ENCODE peak calls at places on chromosomes 7 and 10, in seven cellular contexts. R is astrocyte; G is psoas muscle; U is GM13977; J is CD4-positive, alpha-beta T cell; N is upper lobe of right lung; Q is B cell. S is an unnamed sample.

GRCh38 chr10:110850990-110851389 is 20.7 kb upstream of the PDCD4 start:
- DNase-seq in R (no peak), G (no peak), J (no peak), N (no peak), U (no peak), Q (no peak), S (no peak)

GRCh38 chr7:159075563-159076238 is 69.0 kb downstream of the VIPR2 start:
- DNase-seq in N (peak; percentile 48), U (no peak), J (no peak), G (no peak), Q (no peak), R (no peak), S (no peak)

GRCh38 chr7:23472046-23472445 is 1.8 kb upstream of the IGF2BP3 start:
- DNase-seq in Q (no peak), J (no peak), G (no peak), R (no peak), U (no peak), N (no peak), S (no peak)

GRCh38 chr7:134024729-134025128 is 102.4 kb upstream of the LRGUK start:
- DNase-seq in U (no peak), J (no peak), N (no peak), R (peak; percentile 37), G (no peak), Q (no peak), S (no peak)

GRCh38 chr10:131852161-131852822 is 48.5 kb upstream of the PPP2R2D start:
- DNase-seq in Q (no peak), G (peak; percentile 33), N (peak; percentile 43), U (no peak), J (no peak), R (no peak), S (no peak)

GRCh38 chr7:64463636-64464375 is 99.1 kb downstream of the ZNF680 start:
- DNase-seq in U (no peak), Q (peak; percentile 62), G (peak; percentile 70), J (no peak), N (no peak), R (peak; percentile 56), S (no peak)

GRCh38 chr7:1667566-1668485 is 2.3 kb upstream of the ELFN1 start:
- DNase-seq in U (no peak), R (no peak), G (peak; percentile 43), N (peak; percentile 57), Q (no peak), J (no peak), S (no peak)

GRCh38 chr10:75493464-75493863 is 62.0 kb downstream of the LRMDA start:
- DNase-seq in U (no peak), G (no peak), J (no peak), R (no peak), Q (no peak), N (no peak), S (no peak)

GRCh38 chr7:98250789-98251188 is 1.2 kb downstream of the TECPR1 start:
- DNase-seq in R (no peak), G (no peak), Q (no peak), J (peak; percentile 33), N (no peak), U (peak; percentile 78), S (peak; percentile 79)

GRCh38 chr10:76583711-76584161 is 1053.9 kb downstream of the KCNMA1 start:
- DNase-seq in U (no peak), Q (no peak), N (no peak), J (no peak), R (peak; percentile 91), G (no peak), S (no peak)

GRCh38 chr10:23981520-23982309 is 227.2 kb upstream of the KIAA1217 start:
- DNase-seq in U (no peak), Q (no peak), N (no peak), G (no peak), R (no peak), J (no peak), S (no peak)

GRCh38 chr10:116163308-116163707 is 109.7 kb downstream of the GFRA1 start:
- DNase-seq in N (no peak), J (no peak), Q (no peak), R (no peak), U (no peak), G (no peak), S (no peak)

GRCh38 chr7:148515728-148516715 is 74.5 kb upstream of the C7orf33 start:
- DNase-seq in Q (no peak), G (no peak), U (no peak), R (peak; percentile 8), N (no peak), J (no peak), S (no peak)

GRCh38 chr10:110317866-110318850 is 13.4 kb upstream of the SMNDC1 start:
- DNase-seq in G (no peak), N (no peak), U (no peak), Q (no peak), R (no peak), J (no peak), S (no peak)

GRCh38 chr7:76425156-76425555 is 406 bp downstream of the ZP3 start:
- DNase-seq in R (no peak), N (no peak), G (no peak), Q (no peak), U (no peak), J (no peak), S (no peak)

GRCh38 chr7:135209225-135209834 is 2.0 kb downstream of the WDR91 start:
- DNase-seq in Q (no peak), G (no peak), U (no peak), R (no peak), J (no peak), N (no peak), S (no peak)

GRCh38 chr10:9238041-9238440 is 1183.6 kb downstream of the GATA3 start:
- DNase-seq in U (no peak), J (no peak), G (no peak), R (no peak), Q (no peak), N (no peak), S (no peak)

GRCh38 chr10:51421853-51422252 is 277.5 kb downstream of the CSTF2T start:
- DNase-seq in J (no peak), U (no peak), R (no peak), Q (no peak), G (no peak), N (no peak), S (no peak)

GRCh38 chr10:102175415-102175814 is 23.2 kb downstream of the NOLC1 start:
- DNase-seq in N (no peak), J (no peak), R (peak; percentile 62), G (no peak), U (no peak), Q (no peak), S (no peak)

GRCh38 chr10:77458986-77459590 is 178.5 kb downstream of the KCNMA1 start:
- DNase-seq in N (no peak), G (no peak), U (no peak), J (no peak), Q (no peak), R (no peak), S (no peak)

GRCh38 chr10:102419561-102420442 is 834 bp upstream of the FBXL15 start:
- DNase-seq in J (peak; percentile 69), N (no peak), G (peak; percentile 79), R (no peak), U (peak; percentile 89), Q (peak; percentile 64), S (peak; percentile 85)

DNA sequence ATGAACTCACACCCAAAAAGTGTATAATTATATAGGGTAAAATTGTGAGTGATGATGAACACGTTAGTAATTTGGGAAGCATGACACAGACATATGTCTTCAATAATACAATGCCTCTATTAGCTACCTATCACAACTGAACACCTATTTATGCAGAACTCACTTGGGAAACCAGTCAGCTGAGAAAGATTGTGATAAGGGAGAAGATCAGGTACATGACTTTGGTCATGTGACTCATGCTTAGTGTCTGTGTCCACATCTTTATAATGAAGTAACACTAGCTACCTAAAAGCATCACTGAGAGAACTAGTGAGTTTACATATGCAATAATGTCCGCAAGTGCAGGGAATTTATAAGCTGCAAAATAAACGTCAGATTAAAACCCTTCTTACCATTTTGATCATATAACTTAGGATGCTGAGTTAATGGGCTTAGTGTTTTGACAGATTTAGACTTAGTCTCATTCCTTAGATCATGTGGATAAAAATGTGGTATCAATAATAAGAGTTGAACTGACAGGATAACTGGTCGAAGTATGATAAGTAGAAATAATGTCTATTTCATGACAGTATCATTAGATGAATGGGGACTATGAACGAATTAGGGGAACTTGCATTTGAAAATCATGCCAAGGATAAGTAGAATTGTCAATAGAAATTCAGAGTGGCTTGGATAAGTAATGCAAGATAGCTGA is 11.6 kb downstream of the VWDE start:
- DNase-seq in U (no peak), Q (no peak), R (no peak), J (no peak), G (no peak), N (no peak), S (no peak)
- TF ChIP-seq CTCF in U (no peak), Q (no peak), R (no peak), J (no peak), G (no peak), N (no peak), S (no peak)

GRCh38 chr7:25893436-25893835 is 258.6 kb upstream of the NFE2L3 start:
- DNase-seq in Q (no peak), G (no peak), R (no peak), J (no peak), U (no peak), N (no peak), S (no peak)
- TF ChIP-seq CTCF in Q (no peak), G (no peak), R (no peak), J (no peak), U (no peak), N (no peak), S (no peak)

DNA sequence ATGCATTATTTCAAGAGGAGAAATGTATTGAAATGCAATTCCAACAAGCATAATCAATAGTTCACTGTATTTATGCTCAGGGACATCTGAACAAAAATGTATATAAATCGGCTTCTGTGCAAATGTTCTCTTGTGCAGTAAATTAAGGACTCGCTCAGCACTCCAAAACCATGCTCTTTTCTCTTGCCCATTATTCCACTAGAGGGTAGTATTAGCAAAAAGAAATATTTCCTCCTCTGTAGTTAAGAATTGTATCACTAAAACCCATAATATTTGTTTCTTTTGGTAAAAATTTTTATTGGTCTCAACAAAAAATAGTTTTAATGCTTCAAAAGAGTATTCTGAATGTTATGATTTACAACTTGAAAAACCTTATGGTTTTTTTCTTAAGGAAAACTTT is 803.1 kb downstream of the PCDH15 start:
- DNase-seq in Q (no peak), R (no peak), J (no peak), G (no peak), U (no peak), N (no peak), S (no peak)
- TF ChIP-seq CTCF in Q (no peak), R (peak; percentile 16), J (no peak), G (no peak), U (peak; percentile 22), N (peak; percentile 14), S (no peak)

GRCh38 chr10:58384536-58384998 is 643 bp upstream of the TFAM start:
- DNase-seq in G (no peak), R (no peak), N (no peak), J (no peak), U (no peak), Q (no peak), S (no peak)

GRCh38 chr10:58384999-58385783 is at the start of gene TFAM:
- DNase-seq in R (peak; percentile 88), U (peak; percentile 90), J (peak; percentile 97), G (peak; percentile 98), N (peak; percentile 98), Q (peak; percentile 96), S (peak; percentile 88)

GRCh38 chr10:58384095-58384494 is 1.1 kb upstream of the TFAM start:
- DNase-seq in G (no peak), J (no peak), Q (no peak), R (no peak), N (no peak), U (peak; percentile 49), S (peak; percentile 65)

GRCh38 chr10:58385784-58386112 is 538 bp downstream of the TFAM start:
- DNase-seq in R (no peak), U (no peak), N (peak; percentile 62), Q (no peak), J (no peak), G (peak; percentile 43), S (peak; percentile 20)

GRCh38 chr10:58382489-58382995 is 2.7 kb upstream of the TFAM start:
- DNase-seq in J (no peak), Q (no peak), U (no peak), N (no peak), R (no peak), G (no peak), S (no peak)
- TF ChIP-seq CTCF in J (no peak), Q (no peak), U (no peak), N (no peak), R (no peak), G (no peak), S (no peak)

S was measured in GM20000.